ENCODE peak calls at places on chromosomes 2 and 18, in seven cellular contexts. R is heart left ventricle, X is BJ, V is SK-N-SH, W is kidney epithelial cell, N is GM23338, Z is AG10803. H is an unnamed sample.

GRCh38 chr18:57427429-57428181 is 7.6 kb upstream of the ONECUT2 start:
- DNase-seq in W (no peak), R (no peak), Z (no peak), V (no peak), X (no peak), N (peak; percentile 73), H (no peak)

GRCh38 chr2:225995788-225996476 is 596.4 kb downstream of the NYAP2 start:
- DNase-seq in X (no peak), V (no peak), R (no peak), N (no peak), W (no peak), Z (peak; percentile 47), H (no peak)

GRCh38 chr18:23835506-23835905 is 146.3 kb downstream of the LAMA3 start:
- DNase-seq in R (no peak), X (no peak), V (no peak), Z (peak; percentile 60), N (no peak), W (no peak), H (no peak)

GRCh38 chr18:492451-492850 is 8.1 kb downstream of the COLEC12 start:
- DNase-seq in W (no peak), R (no peak), N (no peak), V (no peak), X (no peak), Z (no peak), H (no peak)

GRCh38 chr2:85600235-85600575 is 2.3 kb downstream of the TMEM150A start:
- DNase-seq in Z (no peak), N (no peak), X (no peak), W (no peak), V (no peak), R (no peak), H (no peak)

GRCh38 chr2:25347205-25347815 is 5.6 kb upstream of the DNMT3A start:
- DNase-seq in R (no peak), V (no peak), X (no peak), W (no peak), Z (no peak), N (no peak), H (no peak)

GRCh38 chr2:111030271-111030891 is 90.3 kb upstream of the BCL2L11 start:
- DNase-seq in Z (no peak), V (no peak), N (no peak), W (peak; percentile 51), R (no peak), X (no peak), H (no peak)

GRCh38 chr2:160921401-160921964 is 238.7 kb upstream of the TANK start:
- DNase-seq in V (peak; percentile 27), X (no peak), N (no peak), W (no peak), R (no peak), Z (peak; percentile 51), H (no peak)

GRCh38 chr2:25375371-25375988 is 33.8 kb upstream of the DNMT3A start:
- DNase-seq in V (no peak), W (no peak), X (no peak), N (no peak), Z (no peak), R (no peak), H (no peak)

GRCh38 chr2:136324966-136325365 is 207.0 kb upstream of the CXCR4 start:
- DNase-seq in V (no peak), R (no peak), Z (no peak), W (no peak), N (no peak), X (no peak), H (no peak)

GRCh38 chr2:216856666-216857065 is 3.2 kb downstream of the TNP1 start:
- DNase-seq in R (no peak), Z (no peak), W (no peak), X (no peak), N (no peak), V (no peak), H (no peak)

GRCh38 chr2:231929961-231930600 is 3.9 kb upstream of the NPPC start:
- DNase-seq in R (peak; percentile 84), X (no peak), W (no peak), V (peak; percentile 64), N (peak; percentile 75), Z (peak; percentile 22), H (no peak)

GRCh38 chr2:161556440-161556839 is 67.8 kb upstream of the SLC4A10 start:
- DNase-seq in W (no peak), V (no peak), R (no peak), N (no peak), Z (no peak), X (no peak), H (no peak)

GRCh38 chr2:187853413-187853812 is 299.2 kb upstream of the TFPI start:
- DNase-seq in V (no peak), W (no peak), X (no peak), Z (no peak), R (no peak), N (no peak), H (no peak)

GRCh38 chr18:25299426-25299825 is 52.5 kb downstream of the ZNF521 start:
- DNase-seq in R (no peak), V (no peak), N (no peak), Z (peak; percentile 80), X (peak; percentile 61), W (no peak), H (no peak)

GRCh38 chr2:3595409-3595808 is 497 bp downstream of the COLEC11 start:
- DNase-seq in Z (no peak), X (no peak), N (no peak), W (no peak), R (no peak), V (peak; percentile 78), H (no peak)

GRCh38 chr2:233810385-233810784 is 32.3 kb downstream of the MROH2A start:
- DNase-seq in V (no peak), Z (no peak), W (no peak), X (no peak), R (no peak), N (no peak), H (no peak)

GRCh38 chr18:69944434-69944833 is 3.2 kb downstream of the CD226 start:
- DNase-seq in Z (no peak), X (no peak), N (peak; percentile 40), R (no peak), V (no peak), W (no peak), H (no peak)

GRCh38 chr18:49813321-49814146 is at the start of gene ACAA2:
- DNase-seq in Z (peak; percentile 89), X (no peak), N (peak; percentile 80), W (no peak), V (peak; percentile 90), R (peak; percentile 91), H (peak; percentile 16)

GRCh38 chr2:28226558-28226957 is 166.1 kb upstream of the FOSL2 start:
- DNase-seq in N (no peak), X (no peak), Z (no peak), V (no peak), W (no peak), R (no peak), H (no peak)

GRCh38 chr2:119544075-119545031 is at the start of gene CFAP221:
- DNase-seq in R (peak; percentile 79), Z (peak; percentile 49), N (peak; percentile 88), X (no peak), V (peak; percentile 94), W (peak; percentile 16), H (no peak)

GRCh38 chr2:95042472-95043271 is 17.2 kb downstream of the MAL start:
- DNase-seq in N (no peak), W (no peak), Z (no peak), V (no peak), X (no peak), R (no peak), H (no peak)

GRCh38 chr2:62858231-62858832 is 152.8 kb downstream of the EHBP1 start:
- DNase-seq in X (no peak), N (no peak), V (no peak), W (no peak), Z (no peak), R (no peak), H (no peak)

GRCh38 chr2:10283106-10284062 is 19.3 kb upstream of the HPCAL1 start:
- DNase-seq in V (peak; percentile 49), Z (peak; percentile 71), W (peak; percentile 69), R (no peak), X (peak; percentile 65), N (no peak), H (peak; percentile 21)

GRCh38 chr18:59764281-59764680 is 67.1 kb upstream of the CCBE1 start:
- DNase-seq in W (no peak), V (no peak), N (no peak), R (no peak), X (no peak), Z (no peak), H (no peak)

GRCh38 chr18:59767732-59768131 is 70.5 kb upstream of the CCBE1 start:
- DNase-seq in Z (peak; percentile 60), N (no peak), R (no peak), W (no peak), X (no peak), V (no peak), H (no peak)

GRCh38 chr18:59765343-59765742 is 68.1 kb upstream of the CCBE1 start:
- DNase-seq in X (no peak), N (no peak), V (no peak), W (no peak), Z (no peak), R (no peak), H (no peak)

GRCh38 chr18:59760212-59760997 is 63.2 kb upstream of the CCBE1 start:
- DNase-seq in N (no peak), V (no peak), X (no peak), Z (peak; percentile 11), W (no peak), R (no peak), H (no peak)

DNA sequence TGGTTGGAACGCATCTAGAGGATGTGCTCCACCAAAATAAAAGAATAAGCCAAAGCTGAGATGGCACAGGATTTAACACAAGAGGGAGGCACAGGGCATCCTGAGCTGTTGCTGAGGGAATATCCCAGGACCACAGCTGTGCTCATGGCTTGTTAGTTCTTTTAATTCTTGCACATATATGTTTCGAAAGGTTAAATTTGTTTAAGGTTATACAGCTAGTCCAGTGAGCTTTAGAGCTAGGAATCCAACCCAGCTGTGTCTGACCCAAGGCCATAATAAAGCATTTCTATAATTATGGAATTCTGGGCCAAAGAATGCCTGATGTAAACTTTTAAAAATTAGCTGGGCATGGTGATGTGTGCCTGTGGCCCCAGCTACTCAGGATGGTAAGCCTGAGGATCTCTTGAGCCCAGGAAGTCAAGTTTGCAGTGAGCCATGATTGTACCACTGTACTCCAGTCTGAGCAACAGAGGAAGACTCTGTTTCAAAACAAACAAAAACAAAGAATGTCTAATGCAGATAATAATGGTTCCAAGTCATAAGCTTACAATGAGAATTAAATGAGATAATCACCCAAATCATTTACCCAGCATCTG is 66.4 kb upstream of the CCBE1 start:
- DNase-seq in X (no peak), W (no peak), R (no peak), V (no peak), N (no peak), Z (peak; percentile 25), H (no peak)
- TF ChIP-seq CTCF in X (no peak), W (no peak), R (no peak), V (no peak), N (no peak), Z (peak; percentile 8), H (no peak)

GRCh38 chr2:112312821-112313220 is 37.4 kb downstream of the ZC3H6 start:
- DNase-seq in N (no peak), W (no peak), X (no peak), Z (no peak), V (no peak), R (no peak), H (no peak)
- TF ChIP-seq CTCF in N (no peak), W (no peak), X (no peak), Z (no peak), V (no peak), R (no peak), H (no peak)

GRCh38 chr2:23312996-23313606 is 71.9 kb upstream of the KLHL29 start:
- DNase-seq in Z (no peak), N (peak; percentile 84), X (no peak), W (no peak), R (no peak), V (peak; percentile 66), H (no peak)
- TF ChIP-seq CTCF in Z (peak; percentile 57), N (peak; percentile 89), X (peak; percentile 60), W (peak; percentile 71), R (peak; percentile 41), V (peak; percentile 75), H (peak; percentile 60)

GRCh38 chr2:183078163-183078466 is 432 bp upstream of the DUSP19 start:
- DNase-seq in R (peak; percentile 58), V (peak; percentile 76), X (no peak), Z (peak; percentile 7), N (peak; percentile 84), W (no peak), H (no peak)
- TF ChIP-seq CTCF in R (no peak), V (no peak), X (no peak), Z (no peak), N (no peak), W (no peak), H (no peak)

H was measured in AG04449.